ENCODE peak calls at places on chromosome 7, in six cellular contexts. A is osteocyte, O is PC-3, T is lower lobe of right lung, R is GM10248, N is cardiac fibroblast. E is an unnamed sample.
A peak's percentile ranks its signal among the peaks of the same experiment; 100 is the strongest.

GRCh38 chr7:23471090-23471859 is 984 bp upstream of the IGF2BP3 start:
- DNase-seq in A (peak; percentile 92), O (peak; percentile 78), T (no peak), R (peak; percentile 83), N (peak; percentile 58), E (no peak)

GRCh38 chr7:1090236-1090635 is 2.3 kb downstream of the GPER1 start:
- DNase-seq in A (no peak), O (no peak), T (no peak), R (no peak), N (no peak), E (no peak)

GRCh38 chr7:74519395-74519794 is 65.7 kb downstream of the GTF2IRD1 start:
- DNase-seq in A (no peak), O (no peak), T (no peak), R (no peak), N (no peak), E (no peak)

GRCh38 chr7:78130443-78131200 is 332.0 kb downstream of the PHTF2 start:
- DNase-seq in A (no peak), O (no peak), T (peak; percentile 55), R (no peak), N (no peak), E (no peak)

GRCh38 chr7:45160374-45160773 is 2.8 kb downstream of the RAMP3 start:
- DNase-seq in A (no peak), O (no peak), T (no peak), R (no peak), N (no peak), E (no peak)

GRCh38 chr7:155377837-155378579 is 79.9 kb upstream of the EN2 start:
- DNase-seq in A (no peak), O (peak; percentile 10), T (no peak), R (no peak), N (peak; percentile 20), E (no peak)

GRCh38 chr7:12923971-12924370 is 236.5 kb downstream of the ARL4A start:
- DNase-seq in A (no peak), O (peak; percentile 91), T (no peak), R (no peak), N (peak; percentile 29), E (no peak)

GRCh38 chr7:137360087-137360679 is 16.6 kb upstream of the PTN start:
- DNase-seq in A (no peak), O (peak; percentile 15), T (no peak), R (no peak), N (peak; percentile 25), E (no peak)

GRCh38 chr7:99918959-99919813 is at the start of gene TRIM4:
- DNase-seq in A (peak; percentile 88), O (peak; percentile 83), T (peak; percentile 95), R (peak; percentile 95), N (peak; percentile 93), E (peak; percentile 80)

GRCh38 chr7:105157278-105157677 is 143.3 kb downstream of the KMT2E start:
- DNase-seq in A (no peak), O (no peak), T (no peak), R (no peak), N (no peak), E (no peak)

GRCh38 chr7:80611779-80612178 is 26.7 kb upstream of the CD36 start:
- DNase-seq in A (no peak), O (peak; percentile 87), T (peak; percentile 50), R (no peak), N (peak; percentile 62), E (no peak)

GRCh38 chr7:30596721-30597120 is 2.0 kb downstream of the GARS1 start:
- DNase-seq in A (no peak), O (no peak), T (no peak), R (no peak), N (peak; percentile 52), E (no peak)

GRCh38 chr7:83484266-83484665 is 164.7 kb downstream of the SEMA3E start:
- DNase-seq in A (no peak), O (no peak), T (no peak), R (no peak), N (no peak), E (no peak)

DNA sequence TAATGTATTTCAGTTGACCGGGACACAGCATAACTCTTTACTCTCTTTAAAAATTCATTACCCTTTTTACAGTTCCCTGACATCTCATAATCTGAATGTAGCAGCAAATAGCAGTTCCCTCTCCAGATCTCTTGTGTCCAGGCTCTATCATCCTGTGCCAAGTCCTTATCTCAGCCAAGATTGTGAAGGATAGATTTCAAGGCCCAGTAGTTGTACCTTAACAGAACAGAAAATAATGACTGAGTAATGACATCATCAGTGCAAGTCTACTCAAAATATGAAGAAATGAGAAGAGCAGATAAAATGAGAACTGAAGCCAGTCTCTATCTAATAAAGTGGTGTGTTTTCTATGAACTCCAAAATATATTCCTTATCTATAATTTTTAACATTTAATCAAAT is 92.6 kb downstream of the TFEC start:
- DNase-seq in A (no peak), O (no peak), T (no peak), R (no peak), N (no peak), E (no peak)
- TF ChIP-seq CTCF in A (no peak), O (no peak), T (no peak), R (no peak), N (no peak), E (no peak)

DNA sequence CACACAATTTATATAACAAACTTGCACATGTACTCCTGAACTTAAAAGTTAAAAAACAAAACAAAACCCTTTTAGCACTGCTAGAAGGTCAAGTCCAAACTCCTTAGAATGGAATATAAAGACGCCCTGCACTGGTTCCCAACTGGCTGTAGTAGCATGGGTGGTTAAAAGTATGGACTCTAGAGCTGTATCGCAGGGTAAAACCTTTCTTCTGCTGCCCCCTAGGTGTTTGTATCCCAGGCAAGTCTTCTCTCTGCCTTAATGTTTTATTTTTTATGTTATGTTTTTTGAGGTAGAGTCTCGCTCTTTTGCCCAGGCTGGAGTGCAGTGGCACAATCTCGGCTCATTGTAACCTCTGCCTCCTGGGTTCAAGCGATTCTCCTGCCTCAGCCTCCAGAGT is 35.2 kb downstream of the LSMEM1 start:
- DNase-seq in A (no peak), O (no peak), T (no peak), R (no peak), N (no peak), E (no peak)
- TF ChIP-seq CTCF in A (no peak), O (peak; percentile 12), T (no peak), R (no peak), N (no peak), E (no peak)

DNA sequence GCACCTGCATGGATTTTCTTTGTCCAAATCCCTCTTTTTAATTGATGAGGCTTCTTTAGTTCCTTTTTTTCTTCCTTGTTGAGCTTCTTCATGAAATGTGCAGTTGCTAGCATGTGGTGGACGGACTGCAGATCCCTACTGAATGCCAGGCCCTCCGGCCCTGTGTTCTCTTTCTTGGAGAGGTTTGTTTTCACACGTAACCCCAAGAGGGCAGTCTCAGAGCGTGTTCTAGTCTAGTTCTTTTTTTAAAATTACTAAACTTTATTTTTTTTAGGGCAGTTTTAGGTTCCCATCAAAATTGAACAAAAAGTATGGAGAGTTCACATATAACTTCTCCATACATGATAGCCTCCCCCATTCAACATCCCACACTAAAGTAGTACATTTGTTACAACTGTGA is 190.0 kb downstream of the CFTR start:
- DNase-seq in A (no peak), O (no peak), T (no peak), R (no peak), N (no peak), E (no peak)
- TF ChIP-seq CTCF in A (peak; percentile 11), O (peak; percentile 28), T (no peak), R (peak; percentile 8), N (no peak), E (no peak)

GRCh38 chr7:47581821-47582747 is at the start of gene TNS3:
- DNase-seq in A (no peak), O (peak; percentile 57), T (peak; percentile 68), R (no peak), N (peak; percentile 44), E (no peak)
- TF ChIP-seq CTCF in A (peak; percentile 38), O (peak; percentile 17), T (peak; percentile 15), R (no peak), N (no peak), E (no peak)

E was measured in AG09319.